ENCODE peak calls at places on chromosomes 4 and X, in nine cellular contexts. X is T-helper 1 cell; J is NCI-H1105; E is T follicular helper cell; S is NCI-H510A treated with DMSO at 0.1 percent for 48 hours; H is Right ventricle myocardium superior; K is progenitor cell of endocrine pancreas; A is stimulated activated CD4-positive, alpha-beta T cell treated with anti-CD3 and anti-CD28 coated beads, Interleukin-1b, Interleukin-23, amount 100 ng/mL, for 24 hours; M is mucosa of gallbladder. G is an unnamed sample.

GRCh38 chr4:153248641-153249198 is 44.5 kb downstream of the TRIM2 start:
- DNase-seq in X (no peak), J (peak; percentile 17), E (no peak), S (peak; percentile 62), H (no peak), K (no peak), A (no peak), M (no peak), G (no peak)

GRCh38 chr4:38757945-38758344 is 24.8 kb downstream of the TLR10 start:
- DNase-seq in X (no peak), J (no peak), E (no peak), S (no peak), H (no peak), K (no peak), A (no peak), M (no peak), G (no peak)

GRCh38 chr4:68021185-68021584 is 57.9 kb upstream of the TMPRSS11A start:
- DNase-seq in X (no peak), J (no peak), E (no peak), S (no peak), H (no peak), K (no peak), A (no peak), M (no peak), G (no peak)

GRCh38 chrX:124086411-124086810 is 124.9 kb downstream of the STAG2 start:
- DNase-seq in X (peak; percentile 19), J (no peak), E (peak; percentile 16), S (no peak), H (no peak), K (no peak), A (no peak), M (no peak), G (no peak)

GRCh38 chr4:3429651-3430050 is 12.1 kb upstream of the HGFAC start:
- DNase-seq in X (no peak), J (no peak), E (no peak), S (no peak), H (no peak), K (no peak), A (no peak), M (no peak), G (no peak)

GRCh38 chr4:36197501-36197900 is 46.8 kb downstream of the ARAP2 start:
- DNase-seq in X (no peak), J (no peak), E (no peak), S (no peak), H (no peak), K (no peak), A (no peak), M (no peak), G (no peak)

GRCh38 chr4:38759077-38759789 is 23.6 kb downstream of the TLR10 start:
- DNase-seq in X (peak; percentile 55), J (no peak), E (peak; percentile 46), S (peak; percentile 30), H (peak; percentile 53), K (peak; percentile 39), A (peak; percentile 24), M (peak; percentile 71), G (no peak)

GRCh38 chr4:123892368-123892961 is 495.9 kb downstream of the SPRY1 start:
- DNase-seq in X (no peak), J (no peak), E (no peak), S (no peak), H (no peak), K (no peak), A (no peak), M (no peak), G (no peak)

G was measured in GM12864.